ENCODE peak calls at places on chromosomes 7 and 10, in six cellular contexts. A is GM12878, B is SK-N-SH, R is K562, N is HepG2, G is H1. E is an unnamed sample.
A peak's percentile ranks its signal among the peaks of the same experiment; 100 is the strongest.

GRCh38 chr10:120559800-120560199 is 102.8 kb downstream of the PLPP4 start:
- DNase-seq in N (no peak), A (no peak), G (no peak), R (no peak), B (no peak), E (no peak)

GRCh38 chr7:82598958-82599357 is 155.4 kb upstream of the CACNA2D1 start:
- DNase-seq in B (no peak), G (no peak), A (no peak), R (no peak), N (no peak), E (no peak)

GRCh38 chr7:9776900-9777299 is 1196.8 kb upstream of the PHF14 start:
- DNase-seq in A (no peak), R (no peak), G (no peak), N (no peak), B (no peak), E (no peak)

GRCh38 chr7:88758355-88759215 is 915 bp upstream of the ZNF804B start:
- DNase-seq in B (peak; percentile 61), R (peak; percentile 44), A (no peak), N (no peak), G (peak; percentile 9), E (no peak)

GRCh38 chr10:63431962-63432797 is 33.6 kb downstream of the JMJD1C start:
- DNase-seq in N (no peak), A (peak; percentile 23), R (no peak), G (no peak), B (no peak), E (no peak)

GRCh38 chr7:34928052-34928451 is 109.2 kb downstream of the DPY19L1 start:
- DNase-seq in N (peak; percentile 46), G (peak; percentile 56), R (peak; percentile 64), A (no peak), B (peak; percentile 16), E (peak; percentile 31)

GRCh38 chr10:1151071-1152033 is 95.2 kb downstream of the WDR37 start:
- DNase-seq in A (no peak), N (no peak), R (no peak), G (no peak), B (peak; percentile 13), E (no peak)

GRCh38 chr7:103887050-103887449 is 102.4 kb downstream of the RELN start:
- DNase-seq in N (no peak), G (no peak), R (peak; percentile 62), B (no peak), A (no peak), E (no peak)

GRCh38 chr10:110865804-110866482 is 5.8 kb upstream of the PDCD4 start:
- DNase-seq in N (no peak), B (no peak), R (no peak), G (no peak), A (no peak), E (no peak)

GRCh38 chr10:15540729-15541128 is 169.6 kb upstream of the FAM171A1 start:
- DNase-seq in N (no peak), B (no peak), A (no peak), R (no peak), G (no peak), E (no peak)

GRCh38 chr10:63758080-63758479 is 236.9 kb downstream of the REEP3 start:
- DNase-seq in B (no peak), G (no peak), N (no peak), A (no peak), R (no peak), E (no peak)

GRCh38 chr10:129470103-129470851 is 3.2 kb downstream of the MGMT start:
- DNase-seq in A (no peak), B (no peak), N (peak; percentile 72), R (no peak), G (no peak), E (no peak)

GRCh38 chr7:34584526-34584925 is 73.5 kb upstream of the NPSR1 start:
- DNase-seq in A (no peak), N (no peak), B (no peak), R (no peak), G (no peak), E (no peak)

GRCh38 chr7:132618956-132619305 is 42.7 kb upstream of the PLXNA4 start:
- DNase-seq in R (no peak), N (no peak), A (no peak), G (no peak), B (no peak), E (no peak)

GRCh38 chr10:79392506-79393176 is 45.4 kb downstream of the PPIF start:
- DNase-seq in R (no peak), N (no peak), B (no peak), A (no peak), G (no peak), E (no peak)

GRCh38 chr10:35890970-35891330 is 248.9 kb upstream of the FZD8 start:
- DNase-seq in G (no peak), B (no peak), A (no peak), R (no peak), N (no peak), E (no peak)

GRCh38 chr7:7148799-7149481 is 33.4 kb upstream of the C1GALT1 start:
- DNase-seq in R (peak; percentile 78), A (no peak), G (no peak), B (no peak), N (peak; percentile 91), E (no peak)

GRCh38 chr7:5822742-5823503 is 41.5 kb upstream of the RNF216 start:
- DNase-seq in G (peak; percentile 60), N (peak; percentile 91), B (peak; percentile 98), A (peak; percentile 77), R (peak; percentile 97), E (peak; percentile 91)

GRCh38 chr7:6008668-6009611 is at the start of the genes AIMP2 and PMS2:
- DNase-seq in B (peak; percentile 99), R (peak; percentile 98), A (peak; percentile 96), G (peak; percentile 93), N (peak; percentile 99), E (peak; percentile 98)

GRCh38 chr10:124657806-124658205 is 86.4 kb downstream of the FAM53B start:
- DNase-seq in G (no peak), B (no peak), A (peak; percentile 40), N (no peak), R (no peak), E (no peak)

GRCh38 chr7:116576350-116577319 is 51.8 kb downstream of the CAV1 start:
- DNase-seq in N (no peak), A (no peak), R (peak; percentile 15), B (no peak), G (no peak), E (no peak)

GRCh38 chr7:39002755-39003154 is 25.0 kb downstream of the POU6F2 start:
- DNase-seq in B (no peak), A (no peak), R (no peak), N (no peak), G (no peak), E (no peak)

GRCh38 chr10:3124412-3125175 is 48.0 kb downstream of the PITRM1 start:
- DNase-seq in A (no peak), G (no peak), N (no peak), B (no peak), R (no peak), E (no peak)

DNA sequence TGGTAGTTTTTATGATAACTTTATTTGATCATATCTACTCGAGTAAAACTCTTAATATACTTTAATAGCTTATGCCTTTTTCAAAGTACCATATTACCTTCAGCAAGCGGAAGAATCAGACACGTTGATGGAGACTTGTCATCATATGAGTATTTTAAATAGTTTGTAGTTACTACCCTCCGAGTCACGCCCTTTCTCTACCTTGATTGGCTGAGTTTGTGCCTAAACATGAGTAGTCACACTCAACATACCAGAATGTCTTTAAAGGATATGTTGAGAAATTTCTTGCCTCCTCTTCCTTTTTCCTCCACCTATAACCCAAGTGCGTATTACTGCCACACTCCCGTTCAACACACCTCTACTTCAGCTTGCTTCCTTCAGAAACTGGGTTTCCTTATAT is 150.6 kb downstream of the DKK1 start:
- DNase-seq in R (no peak), G (no peak), N (no peak), B (no peak), A (no peak), E (no peak)
- TF ChIP-seq SIN3A in R (no peak), G (no peak), N (no peak), B (no peak), A (no peak), E (no peak)

DNA sequence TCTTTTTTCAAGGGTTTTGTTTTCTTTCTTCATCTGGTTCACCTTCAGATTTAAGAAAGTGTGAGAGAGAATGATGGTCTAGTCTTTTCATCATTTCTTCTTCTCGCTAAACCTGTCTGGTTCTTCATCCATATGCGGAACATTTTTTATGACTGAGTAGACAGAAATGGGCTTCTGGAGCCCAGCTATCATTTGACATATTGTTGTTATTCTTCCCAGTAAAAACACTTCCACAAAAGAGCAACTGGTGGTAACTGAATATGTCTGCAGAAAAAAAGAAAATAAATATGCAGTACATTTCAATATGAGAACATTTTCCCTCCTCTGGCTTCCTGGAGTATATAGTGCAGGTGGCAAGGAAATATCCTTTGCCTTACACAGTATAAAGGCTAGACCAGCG is 209.5 kb downstream of the JCAD start:
- DNase-seq in A (no peak), G (no peak), N (no peak), B (no peak), R (no peak), E (no peak)
- H3K27ac ChIP-seq in A (no peak overlapping the region), G (no peak overlapping the region), N (no peak overlapping the region), B (peak overlapping the region; percentile 78), R (no peak overlapping the region), E (no peak overlapping the region)

DNA sequence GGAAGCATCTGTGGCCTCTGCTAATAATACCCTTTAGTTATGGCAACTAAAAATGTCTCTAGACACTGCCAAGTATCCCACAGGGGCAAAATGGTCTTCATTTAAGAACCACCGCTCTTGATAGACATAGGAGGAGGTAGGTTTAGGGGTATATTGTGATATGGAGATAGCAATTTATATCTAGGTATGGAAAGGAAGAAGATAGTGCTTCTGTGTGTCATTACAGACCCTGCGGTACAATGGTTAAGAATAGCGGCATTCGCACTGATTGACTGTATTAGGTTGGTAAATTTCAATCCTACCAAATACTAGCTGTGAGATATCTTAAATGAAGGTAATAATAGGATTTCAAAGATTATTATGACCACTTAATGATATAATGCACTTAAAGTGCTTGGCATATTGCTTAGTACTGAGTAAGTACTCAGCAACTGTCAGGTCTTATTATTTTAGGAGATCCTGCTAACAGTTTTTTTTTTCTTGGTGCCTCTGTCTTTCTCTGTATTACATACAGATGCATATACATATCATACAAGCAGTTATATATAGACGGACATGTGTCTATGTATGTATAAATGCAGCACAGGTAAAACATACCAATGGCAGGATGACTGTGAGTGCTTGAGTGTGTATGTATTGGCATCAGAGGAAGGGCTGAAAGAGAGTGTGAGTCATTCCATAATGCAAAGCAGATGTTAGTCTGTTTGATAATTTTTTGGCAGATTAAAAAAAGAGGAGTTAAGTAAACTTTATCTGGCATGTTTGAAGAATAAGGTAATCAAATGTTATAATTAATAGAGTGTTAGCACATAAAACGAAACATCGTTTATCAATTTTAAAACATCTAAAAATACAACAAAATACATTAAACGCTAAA is 50.0 kb upstream of the ITGB8 start:
- DNase-seq in A (no peak), N (no peak), B (peak; percentile 27), G (no peak), R (no peak), E (no peak)
- TF ChIP-seq RAD21 in A (no peak), N (no peak), B (no peak), G (no peak), R (no peak), E (no peak)

GRCh38 chr7:31407277-31407676 is 66.8 kb upstream of the NEUROD6 start:
- DNase-seq in R (no peak), G (no peak), N (no peak), B (no peak), A (no peak), E (no peak)

GRCh38 chr7:31410265-31410664 is 69.7 kb upstream of the NEUROD6 start:
- DNase-seq in N (no peak), G (no peak), B (no peak), A (no peak), R (no peak), E (no peak)

GRCh38 chr7:31413735-31414134 is 73.2 kb upstream of the NEUROD6 start:
- DNase-seq in N (no peak), R (no peak), G (no peak), B (no peak), A (no peak), E (no peak)

GRCh38 chr7:31408120-31408729 is 67.7 kb upstream of the NEUROD6 start:
- DNase-seq in R (peak; percentile 6), B (no peak), A (no peak), N (no peak), G (no peak), E (peak; percentile 18)
- TF ChIP-seq SIN3A in R (no peak), B (no peak), A (no peak), N (no peak), G (no peak), E (no peak)